ENCODE peak calls at places on chromosomes 1 and 21, in four cellular contexts. A is ELR; S is T-helper 1 cell; U is activated T-cell treated with anti-CD3 and anti-CD28 coated beads, Interleukin-2, amount 50 U/mL, for 72 hours. R is an unnamed sample.

GRCh38 chr1:32741417-32742131 is 39.0 kb upstream of the SYNC start:
- DNase-seq in A (peak), S (no peak), U (no peak), R (peak)

GRCh38 chr1:88595355-88595754 is 88.7 kb upstream of the PKN2 start:
- DNase-seq in A (peak), S (peak), U (no peak), R (no peak)

GRCh38 chr21:35344582-35344981 is 295.5 kb upstream of the RUNX1 start:
- DNase-seq in A (no peak), S (no peak), U (no peak), R (no peak)

GRCh38 chr1:64471724-64472276 is 1.9 kb downstream of the CACHD1 start:
- DNase-seq in A (peak), S (no peak), U (no peak), R (no peak)

GRCh38 chr1:9881838-9882249 is 28.2 kb downstream of the CTNNBIP1 start:
- DNase-seq in A (peak), S (no peak), U (no peak), R (no peak)

GRCh38 chr1:207959995-207960745 is 49.2 kb upstream of the CD34 start:
- DNase-seq in A (no peak), S (no peak), U (no peak), R (no peak)

GRCh38 chr21:36022704-36023103 is 37.6 kb downstream of the SETD4 start:
- DNase-seq in A (no peak), S (no peak), U (no peak), R (no peak)

GRCh38 chr1:75083848-75084514 is 50.2 kb upstream of the LHX8 start:
- DNase-seq in A (peak), S (no peak), U (no peak), R (no peak)

GRCh38 chr1:155859881-155860841 is 794 bp downstream of the SYT11 start:
- DNase-seq in A (peak), S (peak), U (peak), R (peak)

GRCh38 chr1:223504741-223505140 is 111.5 kb downstream of the CCDC185 start:
- DNase-seq in A (peak), S (no peak), U (no peak), R (no peak)

GRCh38 chr1:35269190-35269988 is 880 bp downstream of the ZMYM4 start:
- DNase-seq in A (peak), S (no peak), U (no peak), R (no peak)

GRCh38 chr1:94580367-94581115 is 39.0 kb upstream of the F3 start:
- DNase-seq in A (peak), S (no peak), U (no peak), R (no peak)

GRCh38 chr1:50936321-50936720 is 23.7 kb downstream of the FAF1 start:
- DNase-seq in A (no peak), S (no peak), U (no peak), R (no peak)

GRCh38 chr1:177423083-177423482 is 252.3 kb downstream of the BRINP2 start:
- DNase-seq in A (no peak), S (no peak), U (no peak), R (no peak)

GRCh38 chr1:244271909-244272308 is 179.8 kb downstream of the ADSS2 start:
- DNase-seq in A (no peak), S (no peak), U (no peak), R (no peak)

GRCh38 chr1:27589841-27590426 is 14.0 kb downstream of the AHDC1 start:
- DNase-seq in A (no peak), S (no peak), U (no peak), R (no peak)

GRCh38 chr1:90220941-90221693 is 226.2 kb downstream of the ZNF326 start:
- DNase-seq in A (no peak), S (no peak), U (no peak), R (no peak)

GRCh38 chr1:156741613-156741983 is 710 bp upstream of the MRPL24 start:
- DNase-seq in A (no peak), S (no peak), U (no peak), R (no peak)

GRCh38 chr1:169889871-169890270 is 3.8 kb downstream of the SCYL3 start:
- DNase-seq in A (no peak), S (no peak), U (no peak), R (no peak)

GRCh38 chr1:219058891-219059820 is 114.5 kb upstream of the LYPLAL1 start:
- DNase-seq in A (peak), S (no peak), U (no peak), R (no peak)

GRCh38 chr1:111334169-111334568 is 43.5 kb downstream of the CHIA start:
- DNase-seq in A (peak), S (peak), U (peak), R (no peak)

GRCh38 chr1:13913396-13913795 is 213.4 kb downstream of the PRDM2 start:
- DNase-seq in A (no peak), S (no peak), U (no peak), R (no peak)

GRCh38 chr21:37145635-37146111 is 72.6 kb downstream of the TTC3 start:
- DNase-seq in A (peak), S (no peak), U (no peak), R (no peak)

GRCh38 chr1:173005196-173005864 is 45.4 kb downstream of the TNFSF18 start:
- DNase-seq in A (peak), S (no peak), U (no peak), R (no peak)

GRCh38 chr21:15978158-15978805 is 248.5 kb downstream of the USP25 start:
- DNase-seq in A (no peak), S (no peak), U (no peak), R (no peak)

GRCh38 chr1:174191255-174191906 is 32.1 kb downstream of the RABGAP1L start:
- DNase-seq in A (peak), S (peak), U (no peak), R (no peak)

GRCh38 chr1:184945034-184945433 is 29.3 kb downstream of the NIBAN1 start:
- DNase-seq in A (no peak), S (no peak), U (no peak), R (no peak)

GRCh38 chr1:75791022-75791421 is 5.0 kb downstream of the RABGGTB start:
- DNase-seq in A (peak), S (no peak), U (no peak), R (no peak)

GRCh38 chr1:13587256-13588030 is 3.8 kb downstream of the PDPN start:
- DNase-seq in A (no peak), S (no peak), U (no peak), R (no peak)

GRCh38 chr1:152109231-152109997 is 5.8 kb downstream of the TCHH start:
- DNase-seq in A (peak), S (no peak), U (no peak), R (no peak)

GRCh38 chr1:244782056-244782455 is 53.4 kb upstream of the COX20 start:
- DNase-seq in A (no peak), S (no peak), U (no peak), R (no peak)

GRCh38 chr1:29590583-29591555 is 354.5 kb downstream of the PTPRU start:
- DNase-seq in A (peak), S (no peak), U (no peak), R (no peak)

GRCh38 chr1:152906023-152906565 is 2.3 kb upstream of the IVL start:
- DNase-seq in A (peak), S (no peak), U (no peak), R (no peak)

GRCh38 chr1:186896211-186896610 is 67.5 kb downstream of the PLA2G4A start:
- DNase-seq in A (no peak), S (no peak), U (no peak), R (no peak)

GRCh38 chr1:92826792-92827191 is 5.0 kb upstream of the RPL5 start:
- DNase-seq in A (peak), S (no peak), U (no peak), R (no peak)

GRCh38 chr1:26225033-26225831 is 8.8 kb upstream of the CEP85 start:
- DNase-seq in A (peak), S (peak), U (peak), R (peak)

GRCh38 chr1:186623547-186623946 is 56.7 kb downstream of the PTGS2 start:
- DNase-seq in A (no peak), S (no peak), U (no peak), R (no peak)

GRCh38 chr1:12549460-12550349 is 68.3 kb downstream of the DHRS3 start:
- DNase-seq in A (peak), S (no peak), U (no peak), R (peak)

GRCh38 chr1:37795340-37796110 is 1.9 kb downstream of the MANEAL start:
- DNase-seq in A (no peak), S (peak), U (peak), R (peak)

GRCh38 chr1:151693057-151693651 is 23.4 kb downstream of the CELF3 start:
- DNase-seq in A (peak), S (no peak), U (no peak), R (no peak)

R was measured in nephron progenitor cell.